ENCODE peak calls at places on chromosomes 11 and 22, in four cellular contexts. X is H1, W is HCT116, O is K562. Z is an unnamed sample.

GRCh38 chr11:69697489-69697843 is 6.4 kb downstream of the FGF19 start:
- DNase-seq in X (no peak), W (no peak), O (no peak), Z (no peak)

GRCh38 chr11:37712246-37712645 is 1114.2 kb upstream of the RAG2 start:
- DNase-seq in X (no peak), W (no peak), O (no peak), Z (no peak)

GRCh38 chr11:84817998-84818397 is 809.1 kb downstream of the DLG2 start:
- DNase-seq in X (no peak), W (no peak), O (no peak), Z (no peak)

GRCh38 chr22:26169312-26170111 is at the start of gene SEZ6L:
- DNase-seq in X (peak), W (no peak), O (no peak), Z (no peak)

GRCh38 chr11:119772581-119772980 is 43.6 kb upstream of the NECTIN1 start:
- DNase-seq in X (no peak), W (no peak), O (no peak), Z (no peak)

GRCh38 chr11:125626381-125626950 is 1.5 kb downstream of the CHEK1 start:
- DNase-seq in X (no peak), W (no peak), O (no peak), Z (peak)

GRCh38 chr11:62882428-62882742 is 1.7 kb downstream of the SLC3A2 start:
- DNase-seq in X (no peak), W (no peak), O (no peak), Z (no peak)

GRCh38 chr22:29136715-29137700 is 64.2 kb downstream of the KREMEN1 start:
- DNase-seq in X (no peak), W (no peak), O (no peak), Z (no peak)

GRCh38 chr11:42947405-42947804 is 364.4 kb upstream of the API5 start:
- DNase-seq in X (no peak), W (no peak), O (no peak), Z (no peak)

GRCh38 chr22:24186892-24187670 is 5.8 kb downstream of the SUSD2 start:
- DNase-seq in X (no peak), W (no peak), O (no peak), Z (no peak)

GRCh38 chr22:48944756-48945620 is 882.7 kb downstream of the BRD1 start:
- DNase-seq in X (peak), W (no peak), O (no peak), Z (no peak)

GRCh38 chr22:23152238-23153114 is 7.2 kb downstream of the RAB36 start:
- DNase-seq in X (no peak), W (no peak), O (no peak), Z (no peak)
- TF ChIP-seq EGR1 in X (no peak), W (no peak), O (no peak), Z (no peak)

GRCh38 chr11:2445948-2446551 is 1.2 kb downstream of the KCNQ1 start:
- DNase-seq in X (no peak), W (no peak), O (no peak), Z (no peak)
- TF ChIP-seq EGR1 in X (no peak), W (no peak), O (no peak), Z (no peak)

DNA sequence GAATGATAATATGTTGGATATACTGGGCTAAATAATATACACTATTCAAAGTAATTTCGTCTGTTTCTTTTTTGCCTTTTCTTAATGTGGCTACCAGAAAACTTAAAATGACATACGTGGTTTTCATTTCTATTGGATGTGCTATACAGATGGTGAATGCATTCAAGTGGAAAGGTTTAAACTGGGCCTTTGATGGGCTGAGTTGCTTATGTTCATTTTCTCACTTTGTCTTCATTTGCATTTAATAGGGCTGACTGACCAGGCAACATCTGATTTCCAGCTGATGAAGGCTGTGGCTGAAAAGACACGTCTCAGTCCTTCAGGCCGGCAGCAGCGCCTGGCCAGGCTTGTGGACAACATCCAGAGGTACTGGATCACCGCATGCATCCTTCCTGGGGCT is 27.9 kb downstream of the PIWIL4 start:
- DNase-seq in X (no peak), W (no peak), O (no peak), Z (no peak)
- TF ChIP-seq EGR1 in X (no peak), W (no peak), O (no peak), Z (no peak)

GRCh38 chr22:43880743-43881055 is 11.1 kb downstream of the PNPLA5 start:
- DNase-seq in X (no peak), W (no peak), O (no peak), Z (no peak)

GRCh38 chr22:43881091-43882061 is 10.4 kb downstream of the PNPLA5 start:
- DNase-seq in X (no peak), W (no peak), O (no peak), Z (no peak)

GRCh38 chr22:43883719-43884415 is 7.9 kb downstream of the PNPLA5 start:
- DNase-seq in X (no peak), W (no peak), O (no peak), Z (no peak)

GRCh38 chr22:43883012-43883661 is 8.7 kb downstream of the PNPLA5 start:
- DNase-seq in X (peak), W (peak), O (peak), Z (no peak)

GRCh38 chr22:43882122-43882767 is 9.6 kb downstream of the PNPLA5 start:
- DNase-seq in X (no peak), W (no peak), O (no peak), Z (no peak)
- TF ChIP-seq EGR1 in X (no peak), W (no peak), O (no peak), Z (no peak)

GRCh38 chr22:31056986-31057599 is 24.0 kb upstream of the SMTN start:
- DNase-seq in X (no peak), W (no peak), O (no peak), Z (no peak)
- TF ChIP-seq EGR1 in X (no peak), W (no peak), O (no peak), Z (no peak)

DNA sequence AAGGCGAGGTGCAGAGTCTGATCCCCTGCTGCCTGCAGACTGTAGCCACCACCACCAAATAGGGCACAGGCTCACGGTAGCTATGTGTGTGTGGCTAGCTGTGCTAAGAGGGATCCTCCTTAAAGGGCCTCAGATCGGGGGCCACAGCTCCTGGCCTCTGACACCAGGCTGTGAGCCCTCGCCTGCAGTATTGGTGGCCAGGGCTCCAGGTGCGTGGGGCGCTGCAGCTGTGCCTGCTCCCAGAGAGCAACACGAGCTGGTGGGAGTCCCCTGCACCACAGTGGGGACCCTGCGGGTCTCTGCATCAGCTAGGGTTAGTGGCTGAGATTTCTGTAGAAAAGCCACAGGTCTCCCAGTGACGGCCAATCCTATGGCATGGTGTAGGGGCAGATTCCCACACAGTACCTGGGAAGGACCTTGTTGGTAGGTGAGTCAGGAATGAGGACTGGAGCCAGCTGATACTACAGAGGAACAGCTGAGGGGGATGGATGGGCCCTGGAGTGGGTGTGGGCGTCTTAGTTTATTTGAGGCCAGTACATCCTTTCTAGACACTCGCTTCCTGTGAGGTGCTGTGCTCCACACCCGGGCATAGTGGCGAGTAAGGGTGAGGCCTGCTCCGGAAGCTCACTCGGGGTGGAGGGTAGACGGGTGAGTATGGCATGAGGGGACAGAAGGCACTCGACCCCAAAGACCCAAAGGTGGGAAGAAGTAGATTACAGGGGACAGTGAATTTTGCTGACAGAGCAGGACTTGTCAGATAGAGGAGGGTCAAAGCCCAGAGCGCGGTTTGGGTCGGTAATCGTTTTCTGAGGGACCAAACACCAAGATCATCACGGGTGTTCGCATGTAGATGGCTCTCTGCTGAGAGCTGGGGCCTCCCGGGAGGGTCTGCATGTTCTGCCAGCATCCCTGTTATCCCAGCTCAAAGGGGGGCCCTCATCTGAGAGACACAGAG is 212.5 kb downstream of the TBC1D22A start:
- DNase-seq in X (no peak), W (no peak), O (no peak), Z (no peak)
- TF ChIP-seq EGR1 in X (no peak), W (no peak), O (no peak), Z (no peak)

DNA sequence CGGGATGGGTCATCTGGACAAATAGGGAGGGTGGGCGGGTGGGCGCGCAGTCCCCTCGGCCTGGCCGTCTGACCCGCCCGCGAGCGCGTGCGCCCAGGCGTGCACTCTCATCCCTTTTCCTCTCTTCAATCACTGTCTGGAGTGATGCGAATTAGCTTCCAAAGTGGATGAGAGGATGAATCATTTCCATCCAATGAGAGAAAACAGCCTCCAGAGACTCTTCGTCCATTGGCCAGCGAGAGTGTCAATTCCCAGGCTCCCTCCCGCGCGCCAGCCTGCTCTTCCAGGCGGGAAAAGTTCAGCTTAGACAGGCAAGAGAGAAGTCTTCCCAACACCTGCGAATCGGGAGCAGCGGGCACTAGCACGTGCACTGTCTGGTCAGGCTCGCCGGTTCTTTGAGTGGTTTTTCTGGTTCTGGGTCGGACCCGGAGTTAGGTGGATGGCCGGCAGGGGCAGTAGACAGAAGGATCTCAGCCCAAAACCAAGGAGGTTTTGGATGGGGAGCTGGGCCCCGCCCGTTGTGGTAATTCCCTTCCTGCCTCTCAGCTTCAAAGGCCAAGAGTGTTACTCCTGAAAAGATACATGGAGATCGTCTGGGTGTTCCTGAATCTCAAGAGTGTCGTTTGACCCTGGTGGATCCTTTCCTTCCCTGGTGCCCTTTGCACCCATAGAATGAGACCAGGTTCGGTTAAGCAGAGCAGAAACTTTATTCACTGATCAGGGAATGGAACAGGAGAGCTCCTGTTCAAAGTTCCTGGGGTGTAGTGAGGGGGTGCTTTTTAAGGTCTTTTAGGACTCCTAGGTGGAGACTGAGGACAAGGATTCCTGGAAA is 33.4 kb upstream of the GLYATL1 start:
- DNase-seq in X (peak), W (no peak), O (peak), Z (no peak)
- TF ChIP-seq EGR1 in X (no peak), W (no peak), O (no peak), Z (no peak)

GRCh38 chr11:94939346-94939745 is 34.0 kb downstream of the CWC15 start:
- DNase-seq in X (no peak), W (no peak), O (no peak), Z (no peak)
- TF ChIP-seq EGR1 in X (no peak), W (no peak), O (no peak), Z (no peak)

GRCh38 chr22:50483106-50483505 is 1.8 kb downstream of the ADM2 start:
- DNase-seq in X (no peak), W (no peak), O (no peak), Z (no peak)

GRCh38 chr22:50481045-50481439 is 301 bp upstream of the ADM2 start:
- DNase-seq in X (peak), W (no peak), O (no peak), Z (no peak)

GRCh38 chr22:50482107-50483074 is 1.0 kb downstream of the ADM2 start:
- DNase-seq in X (peak), W (no peak), O (no peak), Z (no peak)

GRCh38 chr22:50479686-50480085 is 1.7 kb upstream of the ADM2 start:
- DNase-seq in X (no peak), W (no peak), O (no peak), Z (no peak)

DNA sequence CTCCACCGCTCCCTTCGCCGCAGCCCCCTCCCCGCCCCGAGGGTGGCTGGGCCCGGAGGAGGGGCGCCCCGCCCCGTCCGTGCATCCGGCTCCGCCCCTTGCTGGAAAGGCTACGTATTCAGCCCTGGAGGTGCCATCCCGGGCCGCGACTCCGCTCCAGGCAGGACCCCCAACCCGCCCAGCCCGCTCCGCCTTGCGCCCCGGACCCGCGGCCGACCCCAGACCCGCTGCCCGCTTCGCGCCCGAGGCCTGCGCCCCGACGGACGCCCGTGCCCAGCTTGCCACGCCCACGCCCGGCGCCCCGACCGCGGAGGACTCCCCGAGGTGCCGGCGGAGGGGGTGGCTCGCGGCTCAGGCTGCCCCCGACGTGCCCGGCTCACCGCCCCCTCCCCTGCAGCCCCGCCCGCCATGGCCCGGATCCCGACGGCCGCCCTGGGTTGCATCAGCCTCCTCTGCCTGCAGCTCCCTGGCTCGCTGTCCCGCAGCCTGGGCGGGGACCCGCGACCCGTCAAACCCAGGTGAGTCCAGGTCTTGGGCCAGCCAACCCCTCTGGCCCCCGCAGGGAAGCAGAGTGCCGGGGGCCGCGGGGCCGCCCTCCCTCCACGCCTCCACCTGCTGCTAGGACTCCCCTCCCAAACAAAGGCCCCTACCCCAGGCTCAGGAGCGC is at the start of gene ADM2:
- DNase-seq in X (peak), W (no peak), O (peak), Z (no peak)
- TF ChIP-seq EGR1 in X (peak), W (no peak), O (no peak), Z (no peak)

GRCh38 chr11:64650923-64651523 is 60.0 kb downstream of the SLC22A12 start:
- DNase-seq in X (peak), W (peak), O (peak), Z (no peak)
- TF ChIP-seq EGR1 in X (no peak), W (no peak), O (no peak), Z (no peak)

Z was measured in GM12878.